ENCODE peak calls at places on chromosomes 7 and 10, in eight cellular contexts. W, Q, L, S, M, I, N and J are unnamed samples.

GRCh38 chr7:39644170-39644569 is 20.8 kb downstream of the RALA start:
- DNase-seq in Q (peak; percentile 72), L (no peak), W (no peak), N (no peak), I (peak; percentile 52), M (no peak), S (no peak), J (peak; percentile 47)

GRCh38 chr10:32795598-32796183 is 162.3 kb downstream of the ITGB1 start:
- DNase-seq in L (peak; percentile 40), M (peak; percentile 60), Q (peak; percentile 56), W (peak; percentile 27), I (peak; percentile 40), S (no peak), N (no peak), J (no peak)

GRCh38 chr7:102891693-102892261 is 21.0 kb upstream of the LRRC17 start:
- DNase-seq in Q (peak; percentile 88), L (peak; percentile 73), N (no peak), S (no peak), M (no peak), W (no peak), I (peak; percentile 87), J (peak; percentile 90)

GRCh38 chr7:82257118-82257695 is 186.4 kb downstream of the CACNA2D1 start:
- DNase-seq in Q (no peak), W (no peak), M (no peak), I (no peak), N (no peak), L (no peak), S (no peak), J (no peak)

GRCh38 chr7:157318015-157318706 is 18.6 kb upstream of the DNAJB6 start:
- DNase-seq in N (no peak), I (peak; percentile 72), L (no peak), Q (peak; percentile 68), W (no peak), M (no peak), S (no peak), J (peak; percentile 62)

GRCh38 chr10:86699991-86700840 is 31.9 kb downstream of the LDB3 start:
- DNase-seq in W (no peak), L (no peak), I (no peak), N (no peak), S (no peak), M (no peak), Q (no peak), J (no peak)

GRCh38 chr7:43584200-43584586 is 1.3 kb downstream of the STK17A start:
- DNase-seq in S (peak; percentile 77), I (peak; percentile 75), Q (peak; percentile 86), M (peak; percentile 61), W (no peak), L (peak; percentile 85), N (no peak), J (peak; percentile 49)

GRCh38 chr10:86155034-86155656 is 211.4 kb downstream of the GRID1 start:
- DNase-seq in W (no peak), I (no peak), L (no peak), N (no peak), M (no peak), Q (no peak), S (no peak), J (no peak)

GRCh38 chr10:11337516-11337915 is 273.9 kb downstream of the USP6NL start:
- DNase-seq in L (no peak), N (no peak), W (peak; percentile 30), S (no peak), I (no peak), Q (no peak), M (no peak), J (no peak)